ENCODE peak calls at places on chromosomes 5 and 9, in six cellular contexts. B, W, F, S, O and Y are unnamed samples.

GRCh38 chr5:32421075-32421474 is 23.5 kb downstream of the ZFR start:
- DNase-seq in B (no peak), W (no peak), F (no peak), S (no peak), O (no peak), Y (no peak)

GRCh38 chr5:178349607-178350353 is 117.2 kb upstream of the PHYKPL start:
- DNase-seq in B (no peak), W (no peak), F (no peak), S (no peak), O (no peak), Y (no peak)

GRCh38 chr5:10324519-10325370 is 17.0 kb upstream of the CMBL start:
- DNase-seq in B (no peak), W (no peak), F (no peak), S (no peak), O (no peak), Y (no peak)

GRCh38 chr9:92713528-92713927 is 43.6 kb upstream of the IPPK start:
- DNase-seq in B (no peak), W (no peak), F (no peak), S (no peak), O (no peak), Y (no peak)

GRCh38 chr5:55629790-55630189 is 82.3 kb downstream of the SLC38A9 start:
- DNase-seq in B (no peak), W (no peak), F (no peak), S (no peak), O (no peak), Y (no peak)

GRCh38 chr5:102312586-102312985 is 16.5 kb upstream of the SLCO4C1 start:
- DNase-seq in B (no peak), W (no peak), F (no peak), S (no peak), O (no peak), Y (no peak)

GRCh38 chr9:137421838-137422667 is 909 bp downstream of the EXD3 start:
- DNase-seq in B (no peak), W (no peak), F (no peak), S (no peak), O (no peak), Y (no peak)

GRCh38 chr9:20496328-20496727 is 126.0 kb downstream of the MLLT3 start:
- DNase-seq in B (no peak), W (no peak), F (no peak), S (no peak), O (no peak), Y (no peak)

GRCh38 chr5:5351288-5352089 is 71.0 kb upstream of the ICE1 start:
- DNase-seq in B (no peak), W (no peak), F (no peak), S (no peak), O (no peak), Y (no peak)

GRCh38 chr5:156991714-156992113 is 28.7 kb upstream of the TIMD4 start:
- DNase-seq in B (no peak), W (no peak), F (no peak), S (no peak), O (no peak), Y (no peak)

GRCh38 chr9:12702160-12702758 is 9.1 kb downstream of the TYRP1 start:
- DNase-seq in B (no peak), W (peak), F (no peak), S (no peak), O (no peak), Y (no peak)

GRCh38 chr9:106958955-106959657 is 96.1 kb downstream of the ZNF462 start:
- DNase-seq in B (no peak), W (no peak), F (no peak), S (no peak), O (no peak), Y (no peak)

GRCh38 chr9:97900738-97901565 is 21.3 kb downstream of the TRMO start:
- DNase-seq in B (no peak), W (peak), F (peak), S (no peak), O (no peak), Y (no peak)

GRCh38 chr5:3329427-3329826 is 266.2 kb upstream of the IRX1 start:
- DNase-seq in B (no peak), W (no peak), F (no peak), S (no peak), O (no peak), Y (no peak)

GRCh38 chr9:131012023-131012334 is 3.0 kb downstream of the LAMC3 start:
- DNase-seq in B (no peak), W (no peak), F (no peak), S (no peak), O (no peak), Y (no peak)

GRCh38 chr5:153629496-153629895 is 139.0 kb downstream of the GRIA1 start:
- DNase-seq in B (no peak), W (no peak), F (no peak), S (no peak), O (no peak), Y (no peak)

GRCh38 chr9:99876190-99876589 is 30.3 kb upstream of the STX17 start:
- DNase-seq in B (no peak), W (no peak), F (no peak), S (no peak), O (no peak), Y (no peak)

GRCh38 chr9:33946779-33947535 is 101.7 kb downstream of the UBAP2 start:
- DNase-seq in B (no peak), W (no peak), F (no peak), S (no peak), O (no peak), Y (no peak)

GRCh38 chr5:21931076-21931475 is 922.1 kb downstream of the CDH12 start:
- DNase-seq in B (no peak), W (no peak), F (no peak), S (no peak), O (no peak), Y (no peak)

GRCh38 chr9:80485420-80485819 is 913.7 kb downstream of the TLE4 start:
- DNase-seq in B (no peak), W (no peak), F (no peak), S (no peak), O (no peak), Y (no peak)

GRCh38 chr9:15697459-15697858 is 144.6 kb downstream of the CCDC171 start:
- DNase-seq in B (no peak), W (no peak), F (no peak), S (no peak), O (no peak), Y (no peak)

GRCh38 chr5:55608595-55608994 is 73.8 kb upstream of the PLPP1 start:
- DNase-seq in B (no peak), W (no peak), F (no peak), S (no peak), O (no peak), Y (no peak)

GRCh38 chr5:43602456-43602817 is 543 bp upstream of the NNT start:
- DNase-seq in B (no peak), W (peak), F (peak), S (no peak), O (no peak), Y (no peak)

GRCh38 chr9:128246471-128246870 is 29.3 kb downstream of the GOLGA2 start:
- DNase-seq in B (no peak), W (no peak), F (no peak), S (no peak), O (no peak), Y (no peak)

GRCh38 chr9:111959468-111959941 is 62.9 kb downstream of the UGCG start:
- DNase-seq in B (no peak), W (no peak), F (no peak), S (no peak), O (no peak), Y (peak)

GRCh38 chr9:82560457-82560904 is 502.5 kb downstream of the RASEF start:
- DNase-seq in B (no peak), W (no peak), F (no peak), S (no peak), O (no peak), Y (no peak)